ENCODE peak calls at places on chromosomes 12 and 14, in seven cellular contexts. One of them, this sample, is unnamed. For H3K27me3 and H3K4me1, the result is how much of the 10 kb centered on the place peaks cover.

GRCh38 chr14:91649930-91650329 is 82.0 kb downstream of the CATSPERB start:
- DNase-seq in tibial artery: no peak
- DNase-seq in astrocyte: no peak
- DNase-seq in GM23338: peak
- DNase-seq in PC-9: peak
- DNase-seq in cardiac muscle cell: peak
- DNase-seq in HepG2: peak
- DNase-seq in this sample: no peak

GRCh38 chr14:65424531-65424930 is 12.0 kb downstream of the FUT8 start:
- DNase-seq in tibial artery: no peak
- DNase-seq in astrocyte: no peak
- DNase-seq in GM23338: no peak
- DNase-seq in PC-9: no peak
- DNase-seq in cardiac muscle cell: no peak
- DNase-seq in HepG2: no peak
- DNase-seq in this sample: no peak

GRCh38 chr12:3951380-3952135 is 78.4 kb upstream of the PARP11 start:
- DNase-seq in tibial artery: no peak
- DNase-seq in astrocyte: no peak
- DNase-seq in GM23338: peak
- DNase-seq in PC-9: no peak
- DNase-seq in cardiac muscle cell: no peak
- DNase-seq in HepG2: no peak
- DNase-seq in this sample: no peak

GRCh38 chr14:98798099-98798498 is 473.9 kb downstream of the BCL11B start:
- DNase-seq in tibial artery: no peak
- DNase-seq in astrocyte: no peak
- DNase-seq in GM23338: no peak
- DNase-seq in PC-9: no peak
- DNase-seq in cardiac muscle cell: no peak
- DNase-seq in HepG2: no peak
- DNase-seq in this sample: no peak

GRCh38 chr12:2998789-2999264 is 39.6 kb downstream of the TEAD4 start:
- DNase-seq in tibial artery: peak
- DNase-seq in astrocyte: peak
- DNase-seq in GM23338: peak
- DNase-seq in PC-9: no peak
- DNase-seq in cardiac muscle cell: peak
- DNase-seq in HepG2: no peak
- DNase-seq in this sample: no peak

GRCh38 chr12:106898001-106898966 is 57.4 kb upstream of the TMEM263 start:
- DNase-seq in tibial artery: no peak
- DNase-seq in astrocyte: no peak
- DNase-seq in GM23338: no peak
- DNase-seq in PC-9: no peak
- DNase-seq in cardiac muscle cell: no peak
- DNase-seq in HepG2: no peak
- DNase-seq in this sample: no peak

GRCh38 chr12:46865311-46865710 is 39.5 kb upstream of the SLC38A4 start:
- DNase-seq in tibial artery: no peak
- DNase-seq in astrocyte: no peak
- DNase-seq in GM23338: no peak
- DNase-seq in PC-9: no peak
- DNase-seq in cardiac muscle cell: no peak
- DNase-seq in HepG2: no peak
- DNase-seq in this sample: no peak

GRCh38 chr12:13595536-13596450 is 385.6 kb downstream of the GRIN2B start:
- DNase-seq in tibial artery: no peak
- DNase-seq in astrocyte: no peak
- DNase-seq in GM23338: peak
- DNase-seq in PC-9: no peak
- DNase-seq in cardiac muscle cell: peak
- DNase-seq in HepG2: no peak
- DNase-seq in this sample: no peak

GRCh38 chr12:45130881-45131281 is 80.0 kb upstream of the DBX2 start:
- DNase-seq in tibial artery: peak
- DNase-seq in astrocyte: peak
- DNase-seq in GM23338: peak
- DNase-seq in PC-9: peak
- DNase-seq in cardiac muscle cell: peak
- DNase-seq in HepG2: peak
- DNase-seq in this sample: no peak

GRCh38 chr12:118359541-118359915 is 13.2 kb downstream of the TAOK3 start:
- DNase-seq in tibial artery: no peak
- DNase-seq in astrocyte: no peak
- DNase-seq in GM23338: no peak
- DNase-seq in PC-9: peak
- DNase-seq in cardiac muscle cell: no peak
- DNase-seq in HepG2: no peak
- DNase-seq in this sample: no peak

DNA sequence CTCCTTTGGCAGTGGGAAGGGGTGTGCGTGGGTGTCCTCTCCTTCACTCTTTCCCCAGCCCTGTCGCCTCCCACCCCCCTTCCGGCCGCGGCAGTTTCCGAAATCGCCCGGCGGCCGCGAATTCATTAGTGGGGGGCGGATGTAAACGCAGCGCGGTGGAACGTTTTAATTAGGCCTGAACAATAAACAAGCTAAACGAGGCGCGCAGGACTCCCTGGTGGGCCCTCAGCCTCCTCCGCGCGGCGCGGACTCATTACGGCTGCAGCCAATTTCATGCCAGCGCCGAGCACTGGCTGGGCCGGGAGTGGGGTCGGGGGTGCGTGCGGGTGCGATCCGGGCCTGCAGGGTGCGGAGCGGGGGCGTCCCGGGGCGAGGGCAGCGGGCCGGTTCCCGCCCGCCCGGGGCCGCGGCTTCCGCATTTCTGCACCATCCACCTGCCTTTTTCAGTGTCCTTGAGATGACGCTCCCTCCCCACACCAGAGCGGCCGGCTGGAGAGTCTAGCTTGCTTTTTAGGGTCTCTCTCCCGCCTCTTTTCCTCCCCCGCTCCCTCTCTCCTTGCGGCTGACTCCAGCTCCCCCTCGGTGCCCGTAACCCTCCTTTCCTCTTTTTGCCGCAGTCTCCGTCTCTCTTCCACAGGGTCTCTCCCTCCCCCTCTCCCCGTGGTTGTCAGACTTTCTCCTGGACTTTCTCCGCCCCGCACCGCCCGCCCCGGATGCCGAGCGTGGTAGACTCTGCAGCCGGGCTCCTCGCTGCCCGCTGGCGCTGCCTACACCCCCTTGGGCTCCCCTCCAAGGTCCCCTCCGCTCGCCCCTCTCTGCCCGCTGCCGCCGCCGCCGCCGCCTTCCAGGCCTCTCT is at the start of gene CISTR:
- DNase-seq in tibial artery: no peak
- DNase-seq in astrocyte: no peak
- DNase-seq in GM23338: peak
- DNase-seq in PC-9: no peak
- DNase-seq in cardiac muscle cell: no peak
- DNase-seq in HepG2: no peak
- DNase-seq in this sample: peak
- H3K27me3 ChIP-seq in tibial artery: under half
- H3K27me3 ChIP-seq in astrocyte: half or more
- H3K27me3 ChIP-seq in GM23338: half or more
- H3K27me3 ChIP-seq in PC-9: under half
- H3K27me3 ChIP-seq in cardiac muscle cell: half or more
- H3K27me3 ChIP-seq in HepG2: under half
- H3K27me3 ChIP-seq in this sample: under half

GRCh38 chr14:33979613-33980276 is 28.9 kb upstream of the EGLN3 start:
- DNase-seq in tibial artery: no peak
- DNase-seq in astrocyte: no peak
- DNase-seq in GM23338: no peak
- DNase-seq in PC-9: no peak
- DNase-seq in cardiac muscle cell: no peak
- DNase-seq in HepG2: no peak
- DNase-seq in this sample: no peak
- H3K4me1 ChIP-seq in tibial artery: under half
- H3K4me1 ChIP-seq in astrocyte: under half
- H3K4me1 ChIP-seq in GM23338: under half
- H3K4me1 ChIP-seq in PC-9: under half
- H3K4me1 ChIP-seq in cardiac muscle cell: under half
- H3K4me1 ChIP-seq in HepG2: under half
- H3K4me1 ChIP-seq in this sample: under half

GRCh38 chr14:105067140-105067968 is 2.1 kb upstream of the GPR132 start:
- DNase-seq in tibial artery: no peak
- DNase-seq in astrocyte: peak
- DNase-seq in GM23338: no peak
- DNase-seq in PC-9: no peak
- DNase-seq in cardiac muscle cell: no peak
- DNase-seq in HepG2: no peak
- DNase-seq in this sample: peak

GRCh38 chr14:105064721-105065143 is 498 bp downstream of the GPR132 start:
- DNase-seq in tibial artery: no peak
- DNase-seq in astrocyte: peak
- DNase-seq in GM23338: no peak
- DNase-seq in PC-9: no peak
- DNase-seq in cardiac muscle cell: peak
- DNase-seq in HepG2: peak
- DNase-seq in this sample: peak

GRCh38 chr14:105067969-105068301 is 2.7 kb upstream of the GPR132 start:
- DNase-seq in tibial artery: no peak
- DNase-seq in astrocyte: no peak
- DNase-seq in GM23338: no peak
- DNase-seq in PC-9: no peak
- DNase-seq in cardiac muscle cell: no peak
- DNase-seq in HepG2: no peak
- DNase-seq in this sample: no peak

GRCh38 chr14:105065280-105066228 is at the start of gene GPR132:
- DNase-seq in tibial artery: no peak
- DNase-seq in astrocyte: peak
- DNase-seq in GM23338: no peak
- DNase-seq in PC-9: no peak
- DNase-seq in cardiac muscle cell: peak
- DNase-seq in HepG2: no peak
- DNase-seq in this sample: peak

GRCh38 chr14:105066285-105067071 is 1.2 kb upstream of the GPR132 start:
- DNase-seq in tibial artery: no peak
- DNase-seq in astrocyte: no peak
- DNase-seq in GM23338: no peak
- DNase-seq in PC-9: no peak
- DNase-seq in cardiac muscle cell: no peak
- DNase-seq in HepG2: no peak
- DNase-seq in this sample: no peak
- H3K4me3 ChIP-seq in tibial artery: no peak
- H3K4me3 ChIP-seq in astrocyte: no peak
- H3K4me3 ChIP-seq in GM23338: no peak
- H3K4me3 ChIP-seq in PC-9: no peak
- H3K4me3 ChIP-seq in cardiac muscle cell: no peak
- H3K4me3 ChIP-seq in HepG2: no peak
- H3K4me3 ChIP-seq in this sample: no peak

GRCh38 chr14:89340200-89340667 is 76.8 kb downstream of the FOXN3 start:
- DNase-seq in tibial artery: no peak
- DNase-seq in astrocyte: peak
- DNase-seq in GM23338: no peak
- DNase-seq in PC-9: no peak
- DNase-seq in cardiac muscle cell: peak
- DNase-seq in HepG2: peak
- DNase-seq in this sample: no peak

GRCh38 chr14:89342049-89342448 is 75.0 kb downstream of the FOXN3 start:
- DNase-seq in tibial artery: no peak
- DNase-seq in astrocyte: no peak
- DNase-seq in GM23338: no peak
- DNase-seq in PC-9: no peak
- DNase-seq in cardiac muscle cell: no peak
- DNase-seq in HepG2: no peak
- DNase-seq in this sample: no peak

GRCh38 chr14:89344871-89345270 is 72.2 kb downstream of the FOXN3 start:
- DNase-seq in tibial artery: no peak
- DNase-seq in astrocyte: no peak
- DNase-seq in GM23338: no peak
- DNase-seq in PC-9: no peak
- DNase-seq in cardiac muscle cell: no peak
- DNase-seq in HepG2: no peak
- DNase-seq in this sample: no peak

GRCh38 chr14:89340782-89341181 is 76.3 kb downstream of the FOXN3 start:
- DNase-seq in tibial artery: no peak
- DNase-seq in astrocyte: no peak
- DNase-seq in GM23338: no peak
- DNase-seq in PC-9: no peak
- DNase-seq in cardiac muscle cell: no peak
- DNase-seq in HepG2: no peak
- DNase-seq in this sample: no peak

DNA sequence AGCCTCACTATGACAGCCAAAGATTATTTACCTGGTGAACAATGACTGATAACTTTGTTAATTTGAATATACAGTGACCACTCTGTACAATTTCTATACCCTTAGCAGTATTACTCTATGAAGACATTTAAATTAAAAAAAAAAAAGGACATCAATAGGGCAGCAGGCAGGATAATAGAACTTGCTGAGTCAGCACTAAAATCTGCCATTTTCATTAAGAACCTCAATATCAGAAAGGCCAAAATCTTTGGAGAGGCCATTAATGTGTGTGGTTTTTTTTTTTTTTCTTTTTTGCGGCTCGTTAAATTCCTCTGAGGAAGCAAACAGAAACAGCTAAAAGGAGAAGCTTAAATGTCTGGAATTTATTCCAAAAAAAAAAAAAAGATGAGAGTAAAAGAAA is 73.7 kb downstream of the FOXN3 start:
- DNase-seq in tibial artery: no peak
- DNase-seq in astrocyte: no peak
- DNase-seq in GM23338: no peak
- DNase-seq in PC-9: no peak
- DNase-seq in cardiac muscle cell: no peak
- DNase-seq in HepG2: no peak
- DNase-seq in this sample: no peak
- H3K27me3 ChIP-seq in tibial artery: under half
- H3K27me3 ChIP-seq in astrocyte: under half
- H3K27me3 ChIP-seq in GM23338: under half
- H3K27me3 ChIP-seq in PC-9: under half
- H3K27me3 ChIP-seq in cardiac muscle cell: under half
- H3K27me3 ChIP-seq in HepG2: under half
- H3K27me3 ChIP-seq in this sample: under half

DNA sequence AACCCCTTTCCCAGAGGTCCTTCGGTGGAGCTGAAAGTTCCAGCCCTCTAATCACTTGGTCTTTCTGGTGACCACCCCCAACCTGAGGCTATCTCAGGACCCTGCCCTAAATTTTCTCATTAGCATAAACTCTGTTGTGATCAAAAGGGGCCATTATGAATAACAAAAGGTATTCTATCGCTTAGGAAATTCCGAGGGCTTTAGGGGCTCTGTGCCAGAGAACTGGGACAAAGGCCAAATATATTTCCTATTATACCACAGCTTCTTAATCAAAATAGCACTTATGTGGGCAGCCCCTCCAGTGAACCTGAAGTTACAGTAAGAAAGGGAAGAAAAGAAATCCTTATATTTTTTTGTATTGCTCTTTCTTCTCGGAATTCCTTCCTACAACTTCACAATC is 125.3 kb upstream of the NPAS3 start:
- DNase-seq in tibial artery: no peak
- DNase-seq in astrocyte: peak
- DNase-seq in GM23338: peak
- DNase-seq in PC-9: no peak
- DNase-seq in cardiac muscle cell: no peak
- DNase-seq in HepG2: no peak
- DNase-seq in this sample: no peak
- H3K4me1 ChIP-seq in tibial artery: half or more
- H3K4me1 ChIP-seq in astrocyte: under half
- H3K4me1 ChIP-seq in GM23338: under half
- H3K4me1 ChIP-seq in PC-9: under half
- H3K4me1 ChIP-seq in cardiac muscle cell: under half
- H3K4me1 ChIP-seq in HepG2: under half
- H3K4me1 ChIP-seq in this sample: under half

This sample was measured in upper lobe of right lung.